ENCODE peak calls at places on chromosome 15, in nine cellular contexts. One of them, this sample, is unnamed.

GRCh38 chr15:69265347-69265955 is 33.3 kb upstream of the PAQR5 start:
- DNase-seq in activated CD4-positive, alpha-beta T cell treated with anti-CD3 and anti-CD28 coated beads, Interleukin-2, amount 10 ng/mL, durations not matched to agents 7 days and 5 days: no peak
- DNase-seq in T follicular helper cell: no peak
- DNase-seq in NCI-H345: peak; percentile 43
- DNase-seq in RWPE1: peak; percentile 42
- DNase-seq in MV-4-11: peak; percentile 40
- DNase-seq in NCI-H774: peak; percentile 2
- DNase-seq in gastrocnemius medialis: no peak
- DNase-seq in fibroblast of mammary gland: peak; percentile 48
- DNase-seq in this sample: peak; percentile 32

GRCh38 chr15:78034495-78035191 is 42.9 kb downstream of the TBC1D2B start:
- DNase-seq in NCI-H774: no peak
- DNase-seq in NCI-H345: no peak
- DNase-seq in activated CD4-positive, alpha-beta T cell treated with anti-CD3 and anti-CD28 coated beads, Interleukin-2, amount 10 ng/mL, durations not matched to agents 7 days and 5 days: peak; percentile 86
- DNase-seq in MV-4-11: peak; percentile 77
- DNase-seq in gastrocnemius medialis: no peak
- DNase-seq in fibroblast of mammary gland: peak; percentile 27
- DNase-seq in T follicular helper cell: peak; percentile 73
- DNase-seq in RWPE1: no peak
- DNase-seq in this sample: no peak

GRCh38 chr15:99427210-99427609 is 138.6 kb upstream of the MEF2A start:
- DNase-seq in MV-4-11: no peak
- DNase-seq in fibroblast of mammary gland: no peak
- DNase-seq in gastrocnemius medialis: no peak
- DNase-seq in RWPE1: no peak
- DNase-seq in T follicular helper cell: no peak
- DNase-seq in NCI-H774: no peak
- DNase-seq in activated CD4-positive, alpha-beta T cell treated with anti-CD3 and anti-CD28 coated beads, Interleukin-2, amount 10 ng/mL, durations not matched to agents 7 days and 5 days: no peak
- DNase-seq in NCI-H345: no peak
- DNase-seq in this sample: no peak

GRCh38 chr15:63896336-63897115 is 62.8 kb upstream of the HERC1 start:
- DNase-seq in fibroblast of mammary gland: peak; percentile 73
- DNase-seq in activated CD4-positive, alpha-beta T cell treated with anti-CD3 and anti-CD28 coated beads, Interleukin-2, amount 10 ng/mL, durations not matched to agents 7 days and 5 days: no peak
- DNase-seq in T follicular helper cell: no peak
- DNase-seq in gastrocnemius medialis: peak; percentile 79
- DNase-seq in MV-4-11: peak; percentile 97
- DNase-seq in RWPE1: no peak
- DNase-seq in NCI-H774: no peak
- DNase-seq in NCI-H345: no peak
- DNase-seq in this sample: no peak

GRCh38 chr15:28086175-28086703 is 12.9 kb downstream of the OCA2 start:
- DNase-seq in MV-4-11: peak; percentile 55
- DNase-seq in gastrocnemius medialis: no peak
- DNase-seq in T follicular helper cell: peak; percentile 34
- DNase-seq in NCI-H774: no peak
- DNase-seq in RWPE1: peak; percentile 67
- DNase-seq in fibroblast of mammary gland: peak; percentile 52
- DNase-seq in activated CD4-positive, alpha-beta T cell treated with anti-CD3 and anti-CD28 coated beads, Interleukin-2, amount 10 ng/mL, durations not matched to agents 7 days and 5 days: peak; percentile 66
- DNase-seq in NCI-H345: peak; percentile 13
- DNase-seq in this sample: peak; percentile 80

GRCh38 chr15:69225355-69226027 is 65.1 kb downstream of the GLCE start:
- DNase-seq in NCI-H774: no peak
- DNase-seq in gastrocnemius medialis: no peak
- DNase-seq in RWPE1: peak; percentile 13
- DNase-seq in MV-4-11: peak; percentile 55
- DNase-seq in T follicular helper cell: no peak
- DNase-seq in fibroblast of mammary gland: peak; percentile 65
- DNase-seq in NCI-H345: no peak
- DNase-seq in activated CD4-positive, alpha-beta T cell treated with anti-CD3 and anti-CD28 coated beads, Interleukin-2, amount 10 ng/mL, durations not matched to agents 7 days and 5 days: no peak
- DNase-seq in this sample: peak; percentile 26

GRCh38 chr15:101211897-101212296 is 40.0 kb downstream of the CHSY1 start:
- DNase-seq in NCI-H345: no peak
- DNase-seq in fibroblast of mammary gland: no peak
- DNase-seq in gastrocnemius medialis: no peak
- DNase-seq in RWPE1: no peak
- DNase-seq in T follicular helper cell: no peak
- DNase-seq in activated CD4-positive, alpha-beta T cell treated with anti-CD3 and anti-CD28 coated beads, Interleukin-2, amount 10 ng/mL, durations not matched to agents 7 days and 5 days: no peak
- DNase-seq in NCI-H774: no peak
- DNase-seq in MV-4-11: no peak
- DNase-seq in this sample: no peak

GRCh38 chr15:27249723-27250160 is 278.8 kb downstream of the GABRG3 start:
- DNase-seq in gastrocnemius medialis: no peak
- DNase-seq in NCI-H345: no peak
- DNase-seq in fibroblast of mammary gland: no peak
- DNase-seq in RWPE1: no peak
- DNase-seq in MV-4-11: no peak
- DNase-seq in NCI-H774: no peak
- DNase-seq in activated CD4-positive, alpha-beta T cell treated with anti-CD3 and anti-CD28 coated beads, Interleukin-2, amount 10 ng/mL, durations not matched to agents 7 days and 5 days: no peak
- DNase-seq in T follicular helper cell: no peak
- DNase-seq in this sample: no peak

GRCh38 chr15:76340198-76340801 is 3.7 kb downstream of the ISL2 start:
- DNase-seq in activated CD4-positive, alpha-beta T cell treated with anti-CD3 and anti-CD28 coated beads, Interleukin-2, amount 10 ng/mL, durations not matched to agents 7 days and 5 days: no peak
- DNase-seq in gastrocnemius medialis: no peak
- DNase-seq in T follicular helper cell: no peak
- DNase-seq in NCI-H774: peak; percentile 18
- DNase-seq in fibroblast of mammary gland: peak; percentile 30
- DNase-seq in NCI-H345: peak; percentile 27
- DNase-seq in MV-4-11: peak; percentile 30
- DNase-seq in RWPE1: no peak
- DNase-seq in this sample: peak; percentile 38

GRCh38 chr15:36798366-36798765 is 218.9 kb downstream of the CDIN1 start:
- DNase-seq in NCI-H345: no peak
- DNase-seq in NCI-H774: no peak
- DNase-seq in T follicular helper cell: no peak
- DNase-seq in gastrocnemius medialis: no peak
- DNase-seq in activated CD4-positive, alpha-beta T cell treated with anti-CD3 and anti-CD28 coated beads, Interleukin-2, amount 10 ng/mL, durations not matched to agents 7 days and 5 days: no peak
- DNase-seq in fibroblast of mammary gland: peak; percentile 58
- DNase-seq in MV-4-11: no peak
- DNase-seq in RWPE1: peak; percentile 31
- DNase-seq in this sample: no peak

GRCh38 chr15:65393557-65393956 is 15.8 kb upstream of the IGDCC3 start:
- DNase-seq in activated CD4-positive, alpha-beta T cell treated with anti-CD3 and anti-CD28 coated beads, Interleukin-2, amount 10 ng/mL, durations not matched to agents 7 days and 5 days: no peak
- DNase-seq in fibroblast of mammary gland: no peak
- DNase-seq in gastrocnemius medialis: no peak
- DNase-seq in NCI-H774: no peak
- DNase-seq in NCI-H345: no peak
- DNase-seq in T follicular helper cell: no peak
- DNase-seq in MV-4-11: no peak
- DNase-seq in RWPE1: no peak
- DNase-seq in this sample: no peak

GRCh38 chr15:82808634-82809041 is 790 bp upstream of the WHAMM start:
- DNase-seq in RWPE1: no peak
- DNase-seq in fibroblast of mammary gland: no peak
- DNase-seq in MV-4-11: no peak
- DNase-seq in T follicular helper cell: no peak
- DNase-seq in NCI-H774: no peak
- DNase-seq in gastrocnemius medialis: no peak
- DNase-seq in activated CD4-positive, alpha-beta T cell treated with anti-CD3 and anti-CD28 coated beads, Interleukin-2, amount 10 ng/mL, durations not matched to agents 7 days and 5 days: no peak
- DNase-seq in NCI-H345: no peak
- DNase-seq in this sample: no peak

GRCh38 chr15:44782516-44782915 is 46.2 kb downstream of the TRIM69 start:
- DNase-seq in activated CD4-positive, alpha-beta T cell treated with anti-CD3 and anti-CD28 coated beads, Interleukin-2, amount 10 ng/mL, durations not matched to agents 7 days and 5 days: no peak
- DNase-seq in T follicular helper cell: no peak
- DNase-seq in fibroblast of mammary gland: peak; percentile 8
- DNase-seq in gastrocnemius medialis: no peak
- DNase-seq in MV-4-11: no peak
- DNase-seq in RWPE1: no peak
- DNase-seq in NCI-H345: no peak
- DNase-seq in NCI-H774: no peak
- DNase-seq in this sample: no peak

GRCh38 chr15:43346305-43346704 is 15.9 kb upstream of the LCMT2 start:
- DNase-seq in NCI-H774: no peak
- DNase-seq in NCI-H345: no peak
- DNase-seq in gastrocnemius medialis: no peak
- DNase-seq in RWPE1: no peak
- DNase-seq in activated CD4-positive, alpha-beta T cell treated with anti-CD3 and anti-CD28 coated beads, Interleukin-2, amount 10 ng/mL, durations not matched to agents 7 days and 5 days: peak; percentile 18
- DNase-seq in T follicular helper cell: no peak
- DNase-seq in MV-4-11: peak; percentile 21
- DNase-seq in fibroblast of mammary gland: no peak
- DNase-seq in this sample: no peak

GRCh38 chr15:58227706-58228543 is 89.7 kb downstream of the AQP9 start:
- DNase-seq in NCI-H345: peak; percentile 59
- DNase-seq in activated CD4-positive, alpha-beta T cell treated with anti-CD3 and anti-CD28 coated beads, Interleukin-2, amount 10 ng/mL, durations not matched to agents 7 days and 5 days: peak; percentile 75
- DNase-seq in T follicular helper cell: peak; percentile 41
- DNase-seq in fibroblast of mammary gland: peak; percentile 86
- DNase-seq in NCI-H774: peak; percentile 65
- DNase-seq in gastrocnemius medialis: peak; percentile 63
- DNase-seq in RWPE1: peak; percentile 70
- DNase-seq in MV-4-11: peak; percentile 64
- DNase-seq in this sample: peak; percentile 83

GRCh38 chr15:31136612-31137328 is 35.2 kb upstream of the TRPM1 start:
- DNase-seq in MV-4-11: no peak
- DNase-seq in gastrocnemius medialis: no peak
- DNase-seq in T follicular helper cell: no peak
- DNase-seq in RWPE1: no peak
- DNase-seq in fibroblast of mammary gland: no peak
- DNase-seq in activated CD4-positive, alpha-beta T cell treated with anti-CD3 and anti-CD28 coated beads, Interleukin-2, amount 10 ng/mL, durations not matched to agents 7 days and 5 days: no peak
- DNase-seq in NCI-H345: no peak
- DNase-seq in NCI-H774: no peak
- DNase-seq in this sample: no peak

GRCh38 chr15:68632101-68632500 is 53.3 kb downstream of the CORO2B start:
- DNase-seq in fibroblast of mammary gland: no peak
- DNase-seq in RWPE1: no peak
- DNase-seq in NCI-H345: no peak
- DNase-seq in activated CD4-positive, alpha-beta T cell treated with anti-CD3 and anti-CD28 coated beads, Interleukin-2, amount 10 ng/mL, durations not matched to agents 7 days and 5 days: no peak
- DNase-seq in gastrocnemius medialis: no peak
- DNase-seq in MV-4-11: no peak
- DNase-seq in NCI-H774: no peak
- DNase-seq in T follicular helper cell: no peak
- DNase-seq in this sample: no peak

GRCh38 chr15:72195101-72195511 is 2.5 kb downstream of the GRAMD2A start:
- DNase-seq in NCI-H345: peak; percentile 22
- DNase-seq in fibroblast of mammary gland: no peak
- DNase-seq in T follicular helper cell: no peak
- DNase-seq in activated CD4-positive, alpha-beta T cell treated with anti-CD3 and anti-CD28 coated beads, Interleukin-2, amount 10 ng/mL, durations not matched to agents 7 days and 5 days: no peak
- DNase-seq in gastrocnemius medialis: no peak
- DNase-seq in MV-4-11: peak; percentile 95
- DNase-seq in NCI-H774: no peak
- DNase-seq in RWPE1: no peak
- DNase-seq in this sample: no peak

GRCh38 chr15:52163321-52164190 is 27.6 kb downstream of the GNB5 start:
- DNase-seq in gastrocnemius medialis: no peak
- DNase-seq in fibroblast of mammary gland: no peak
- DNase-seq in RWPE1: no peak
- DNase-seq in MV-4-11: no peak
- DNase-seq in NCI-H774: no peak
- DNase-seq in NCI-H345: no peak
- DNase-seq in activated CD4-positive, alpha-beta T cell treated with anti-CD3 and anti-CD28 coated beads, Interleukin-2, amount 10 ng/mL, durations not matched to agents 7 days and 5 days: peak; percentile 16
- DNase-seq in T follicular helper cell: no peak
- DNase-seq in this sample: no peak

GRCh38 chr15:99682455-99682854 is 50.8 kb downstream of the LYSMD4 start:
- DNase-seq in RWPE1: peak; percentile 51
- DNase-seq in fibroblast of mammary gland: peak; percentile 93
- DNase-seq in gastrocnemius medialis: no peak
- DNase-seq in NCI-H774: no peak
- DNase-seq in MV-4-11: no peak
- DNase-seq in NCI-H345: no peak
- DNase-seq in T follicular helper cell: no peak
- DNase-seq in activated CD4-positive, alpha-beta T cell treated with anti-CD3 and anti-CD28 coated beads, Interleukin-2, amount 10 ng/mL, durations not matched to agents 7 days and 5 days: no peak
- DNase-seq in this sample: peak; percentile 30

GRCh38 chr15:44728576-44729393 is 7.5 kb upstream of the TRIM69 start:
- DNase-seq in T follicular helper cell: peak; percentile 92
- DNase-seq in gastrocnemius medialis: peak; percentile 90
- DNase-seq in NCI-H345: peak; percentile 93
- DNase-seq in fibroblast of mammary gland: peak; percentile 99
- DNase-seq in NCI-H774: peak; percentile 94
- DNase-seq in MV-4-11: peak; percentile 99
- DNase-seq in activated CD4-positive, alpha-beta T cell treated with anti-CD3 and anti-CD28 coated beads, Interleukin-2, amount 10 ng/mL, durations not matched to agents 7 days and 5 days: peak; percentile 98
- DNase-seq in RWPE1: peak; percentile 97
- DNase-seq in this sample: peak; percentile 96

GRCh38 chr15:93451265-93451664 is 362.3 kb upstream of the RGMA start:
- DNase-seq in activated CD4-positive, alpha-beta T cell treated with anti-CD3 and anti-CD28 coated beads, Interleukin-2, amount 10 ng/mL, durations not matched to agents 7 days and 5 days: no peak
- DNase-seq in T follicular helper cell: no peak
- DNase-seq in NCI-H345: no peak
- DNase-seq in NCI-H774: no peak
- DNase-seq in fibroblast of mammary gland: no peak
- DNase-seq in RWPE1: no peak
- DNase-seq in gastrocnemius medialis: peak; percentile 19
- DNase-seq in MV-4-11: no peak
- DNase-seq in this sample: no peak

GRCh38 chr15:66085128-66085527 is 168.4 kb downstream of the MEGF11 start:
- DNase-seq in NCI-H774: no peak
- DNase-seq in activated CD4-positive, alpha-beta T cell treated with anti-CD3 and anti-CD28 coated beads, Interleukin-2, amount 10 ng/mL, durations not matched to agents 7 days and 5 days: peak; percentile 14
- DNase-seq in NCI-H345: no peak
- DNase-seq in MV-4-11: peak; percentile 2
- DNase-seq in gastrocnemius medialis: no peak
- DNase-seq in T follicular helper cell: no peak
- DNase-seq in fibroblast of mammary gland: no peak
- DNase-seq in RWPE1: no peak
- DNase-seq in this sample: no peak

GRCh38 chr15:58077427-58077826 is 11.9 kb upstream of the ALDH1A2 start:
- DNase-seq in gastrocnemius medialis: no peak
- DNase-seq in RWPE1: no peak
- DNase-seq in NCI-H345: peak; percentile 19
- DNase-seq in T follicular helper cell: no peak
- DNase-seq in MV-4-11: no peak
- DNase-seq in activated CD4-positive, alpha-beta T cell treated with anti-CD3 and anti-CD28 coated beads, Interleukin-2, amount 10 ng/mL, durations not matched to agents 7 days and 5 days: no peak
- DNase-seq in NCI-H774: peak; percentile 11
- DNase-seq in fibroblast of mammary gland: peak; percentile 16
- DNase-seq in this sample: peak; percentile 40

GRCh38 chr15:68365770-68366169 is 66.2 kb downstream of the ITGA11 start:
- DNase-seq in fibroblast of mammary gland: no peak
- DNase-seq in gastrocnemius medialis: no peak
- DNase-seq in MV-4-11: no peak
- DNase-seq in activated CD4-positive, alpha-beta T cell treated with anti-CD3 and anti-CD28 coated beads, Interleukin-2, amount 10 ng/mL, durations not matched to agents 7 days and 5 days: no peak
- DNase-seq in T follicular helper cell: no peak
- DNase-seq in NCI-H774: no peak
- DNase-seq in RWPE1: no peak
- DNase-seq in NCI-H345: no peak
- DNase-seq in this sample: no peak

GRCh38 chr15:45114076-45114750 is at the start of the genes DUOX2 and DUOXA2:
- DNase-seq in activated CD4-positive, alpha-beta T cell treated with anti-CD3 and anti-CD28 coated beads, Interleukin-2, amount 10 ng/mL, durations not matched to agents 7 days and 5 days: no peak
- DNase-seq in fibroblast of mammary gland: no peak
- DNase-seq in MV-4-11: no peak
- DNase-seq in RWPE1: no peak
- DNase-seq in gastrocnemius medialis: no peak
- DNase-seq in T follicular helper cell: no peak
- DNase-seq in NCI-H345: no peak
- DNase-seq in NCI-H774: no peak
- DNase-seq in this sample: peak; percentile 41

GRCh38 chr15:39156636-39157255 is 424.1 kb upstream of the THBS1 start:
- DNase-seq in MV-4-11: no peak
- DNase-seq in fibroblast of mammary gland: peak; percentile 65
- DNase-seq in RWPE1: no peak
- DNase-seq in NCI-H345: no peak
- DNase-seq in gastrocnemius medialis: peak; percentile 29
- DNase-seq in NCI-H774: no peak
- DNase-seq in T follicular helper cell: no peak
- DNase-seq in activated CD4-positive, alpha-beta T cell treated with anti-CD3 and anti-CD28 coated beads, Interleukin-2, amount 10 ng/mL, durations not matched to agents 7 days and 5 days: no peak
- DNase-seq in this sample: no peak

GRCh38 chr15:71136159-71137137 is 21.2 kb downstream of the THSD4 start:
- DNase-seq in gastrocnemius medialis: no peak
- DNase-seq in MV-4-11: peak; percentile 55
- DNase-seq in NCI-H774: no peak
- DNase-seq in RWPE1: peak; percentile 80
- DNase-seq in NCI-H345: no peak
- DNase-seq in fibroblast of mammary gland: peak; percentile 84
- DNase-seq in T follicular helper cell: no peak
- DNase-seq in activated CD4-positive, alpha-beta T cell treated with anti-CD3 and anti-CD28 coated beads, Interleukin-2, amount 10 ng/mL, durations not matched to agents 7 days and 5 days: no peak
- DNase-seq in this sample: no peak

GRCh38 chr15:35545316-35545824 is 595 bp downstream of the DPH6 start:
- DNase-seq in fibroblast of mammary gland: peak; percentile 69
- DNase-seq in activated CD4-positive, alpha-beta T cell treated with anti-CD3 and anti-CD28 coated beads, Interleukin-2, amount 10 ng/mL, durations not matched to agents 7 days and 5 days: peak; percentile 14
- DNase-seq in NCI-H774: peak; percentile 39
- DNase-seq in RWPE1: peak; percentile 50
- DNase-seq in MV-4-11: peak; percentile 26
- DNase-seq in T follicular helper cell: no peak
- DNase-seq in gastrocnemius medialis: peak; percentile 21
- DNase-seq in NCI-H345: no peak
- DNase-seq in this sample: peak; percentile 57

GRCh38 chr15:29888651-29889050 is 66.4 kb upstream of the TJP1 start:
- DNase-seq in gastrocnemius medialis: no peak
- DNase-seq in MV-4-11: no peak
- DNase-seq in fibroblast of mammary gland: no peak
- DNase-seq in RWPE1: no peak
- DNase-seq in T follicular helper cell: no peak
- DNase-seq in NCI-H345: no peak
- DNase-seq in activated CD4-positive, alpha-beta T cell treated with anti-CD3 and anti-CD28 coated beads, Interleukin-2, amount 10 ng/mL, durations not matched to agents 7 days and 5 days: no peak
- DNase-seq in NCI-H774: no peak
- DNase-seq in this sample: peak; percentile 31

This sample was measured in hepatocyte.